ENCODE peak calls at places on chromosomes 13 and 19, in eight cellular contexts. One of them, this sample, is unnamed.

GRCh38 chr19:1770866-1771576 is 17.7 kb downstream of the ONECUT3 start:
- DNase-seq in WTC11: no peak
- DNase-seq in AG08395: no peak
- DNase-seq in SK-MEL-5: no peak
- DNase-seq in AG09319: no peak
- DNase-seq in stimulated activated CD8-positive, alpha-beta memory T cell treated with anti-CD3 and anti-CD28 coated beads, Interleukin-2, amount 100 ng/mL, for 1 hour: no peak
- DNase-seq in MCF 10A: no peak
- DNase-seq in T-cell: no peak
- DNase-seq in this sample: no peak

GRCh38 chr19:28505933-28506332 is 707.0 kb downstream of the UQCRFS1 start:
- DNase-seq in WTC11: no peak
- DNase-seq in AG08395: no peak
- DNase-seq in SK-MEL-5: no peak
- DNase-seq in AG09319: no peak
- DNase-seq in stimulated activated CD8-positive, alpha-beta memory T cell treated with anti-CD3 and anti-CD28 coated beads, Interleukin-2, amount 100 ng/mL, for 1 hour: no peak
- DNase-seq in MCF 10A: no peak
- DNase-seq in T-cell: no peak
- DNase-seq in this sample: no peak

GRCh38 chr19:31518626-31519025 is 169.4 kb upstream of the TSHZ3 start:
- DNase-seq in WTC11: no peak
- DNase-seq in AG08395: no peak
- DNase-seq in SK-MEL-5: no peak
- DNase-seq in AG09319: no peak
- DNase-seq in stimulated activated CD8-positive, alpha-beta memory T cell treated with anti-CD3 and anti-CD28 coated beads, Interleukin-2, amount 100 ng/mL, for 1 hour: no peak
- DNase-seq in MCF 10A: no peak
- DNase-seq in T-cell: no peak
- DNase-seq in this sample: peak; percentile 4

GRCh38 chr19:57563547-57563946 is 3.9 kb upstream of the ZNF550 start:
- DNase-seq in WTC11: no peak
- DNase-seq in AG08395: no peak
- DNase-seq in SK-MEL-5: no peak
- DNase-seq in AG09319: no peak
- DNase-seq in stimulated activated CD8-positive, alpha-beta memory T cell treated with anti-CD3 and anti-CD28 coated beads, Interleukin-2, amount 100 ng/mL, for 1 hour: no peak
- DNase-seq in MCF 10A: no peak
- DNase-seq in T-cell: no peak
- DNase-seq in this sample: no peak

GRCh38 chr19:29841559-29842367 is 30.0 kb downstream of the CCNE1 start:
- DNase-seq in WTC11: no peak
- DNase-seq in AG08395: peak; percentile 42
- DNase-seq in SK-MEL-5: peak; percentile 84
- DNase-seq in AG09319: no peak
- DNase-seq in stimulated activated CD8-positive, alpha-beta memory T cell treated with anti-CD3 and anti-CD28 coated beads, Interleukin-2, amount 100 ng/mL, for 1 hour: no peak
- DNase-seq in MCF 10A: peak; percentile 71
- DNase-seq in T-cell: no peak
- DNase-seq in this sample: peak; percentile 87

GRCh38 chr13:30762643-30763042 is 27.3 kb downstream of the ALOX5AP start:
- DNase-seq in WTC11: no peak
- DNase-seq in AG08395: no peak
- DNase-seq in SK-MEL-5: no peak
- DNase-seq in AG09319: no peak
- DNase-seq in stimulated activated CD8-positive, alpha-beta memory T cell treated with anti-CD3 and anti-CD28 coated beads, Interleukin-2, amount 100 ng/mL, for 1 hour: no peak
- DNase-seq in MCF 10A: no peak
- DNase-seq in T-cell: no peak
- DNase-seq in this sample: no peak

GRCh38 chr19:13717194-13717643 is 47.1 kb upstream of the MRI1 start:
- DNase-seq in WTC11: no peak
- DNase-seq in AG08395: no peak
- DNase-seq in SK-MEL-5: no peak
- DNase-seq in AG09319: no peak
- DNase-seq in stimulated activated CD8-positive, alpha-beta memory T cell treated with anti-CD3 and anti-CD28 coated beads, Interleukin-2, amount 100 ng/mL, for 1 hour: no peak
- DNase-seq in MCF 10A: no peak
- DNase-seq in T-cell: no peak
- DNase-seq in this sample: no peak

GRCh38 chr13:24209138-24209537 is 48.6 kb downstream of the SPATA13 start:
- DNase-seq in WTC11: no peak
- DNase-seq in AG08395: no peak
- DNase-seq in SK-MEL-5: no peak
- DNase-seq in AG09319: no peak
- DNase-seq in stimulated activated CD8-positive, alpha-beta memory T cell treated with anti-CD3 and anti-CD28 coated beads, Interleukin-2, amount 100 ng/mL, for 1 hour: no peak
- DNase-seq in MCF 10A: no peak
- DNase-seq in T-cell: no peak
- DNase-seq in this sample: no peak

GRCh38 chr13:51730927-51731326 is 73.0 kb downstream of the DHRS12 start:
- DNase-seq in WTC11: no peak
- DNase-seq in AG08395: no peak
- DNase-seq in SK-MEL-5: no peak
- DNase-seq in AG09319: no peak
- DNase-seq in stimulated activated CD8-positive, alpha-beta memory T cell treated with anti-CD3 and anti-CD28 coated beads, Interleukin-2, amount 100 ng/mL, for 1 hour: no peak
- DNase-seq in MCF 10A: no peak
- DNase-seq in T-cell: no peak
- DNase-seq in this sample: no peak

GRCh38 chr13:61415749-61416148 is at the start of gene PCDH20:
- DNase-seq in WTC11: no peak
- DNase-seq in AG08395: no peak
- DNase-seq in SK-MEL-5: no peak
- DNase-seq in AG09319: no peak
- DNase-seq in stimulated activated CD8-positive, alpha-beta memory T cell treated with anti-CD3 and anti-CD28 coated beads, Interleukin-2, amount 100 ng/mL, for 1 hour: no peak
- DNase-seq in MCF 10A: no peak
- DNase-seq in T-cell: no peak
- DNase-seq in this sample: no peak

GRCh38 chr13:110108348-110109139 is 198.4 kb downstream of the COL4A1 start:
- DNase-seq in WTC11: peak; percentile 71
- DNase-seq in AG08395: peak; percentile 95
- DNase-seq in SK-MEL-5: peak; percentile 94
- DNase-seq in AG09319: peak; percentile 71
- DNase-seq in stimulated activated CD8-positive, alpha-beta memory T cell treated with anti-CD3 and anti-CD28 coated beads, Interleukin-2, amount 100 ng/mL, for 1 hour: no peak
- DNase-seq in MCF 10A: peak; percentile 87
- DNase-seq in T-cell: no peak
- DNase-seq in this sample: peak; percentile 72

GRCh38 chr19:9863759-9864158 is 28.6 kb downstream of the PIN1 start:
- DNase-seq in WTC11: no peak
- DNase-seq in AG08395: no peak
- DNase-seq in SK-MEL-5: no peak
- DNase-seq in AG09319: no peak
- DNase-seq in stimulated activated CD8-positive, alpha-beta memory T cell treated with anti-CD3 and anti-CD28 coated beads, Interleukin-2, amount 100 ng/mL, for 1 hour: no peak
- DNase-seq in MCF 10A: no peak
- DNase-seq in T-cell: peak; percentile 21
- DNase-seq in this sample: no peak